ENCODE peak calls at places on chromosomes 11 and 22, in nine cellular contexts. S is kidney epithelial cell, W is astrocyte of the cerebellum, T is heart left ventricle, P is A673, V is cardiac muscle cell, U is right atrium auricular region, N is left ventricle myocardium inferior, G is GM06990. B is an unnamed sample.

GRCh38 chr11:105315287-105315686 is 175.7 kb upstream of the CARD18 start:
- DNase-seq in V (no peak), S (no peak), G (no peak), T (no peak), N (no peak), W (no peak), U (no peak), P (peak; percentile 13), B (no peak)

GRCh38 chr22:40258463-40259046 is 80.8 kb downstream of the TNRC6B start:
- DNase-seq in U (no peak), N (no peak), S (peak; percentile 42), P (no peak), W (peak; percentile 26), G (no peak), V (no peak), T (no peak), B (no peak)

GRCh38 chr11:89436071-89436470 is 55.1 kb downstream of the NOX4 start:
- DNase-seq in V (peak; percentile 67), P (peak; percentile 92), S (peak; percentile 55), W (no peak), N (no peak), U (no peak), G (no peak), T (no peak), B (no peak)

GRCh38 chr11:73797457-73797856 is 9.8 kb downstream of the MRPL48 start:
- DNase-seq in T (no peak), S (no peak), P (no peak), G (no peak), U (no peak), V (no peak), N (peak; percentile 53), W (no peak), B (no peak)

GRCh38 chr11:73106347-73106746 is 35.8 kb downstream of the FCHSD2 start:
- DNase-seq in N (no peak), V (no peak), W (no peak), T (no peak), G (no peak), S (no peak), P (no peak), U (no peak), B (no peak)

GRCh38 chr11:10503777-10504176 is 37.2 kb downstream of the RNF141 start:
- DNase-seq in S (no peak), U (peak; percentile 48), T (no peak), V (no peak), P (no peak), N (no peak), W (no peak), G (no peak), B (no peak)

GRCh38 chr11:79265756-79266322 is 175.0 kb downstream of the TENM4 start:
- DNase-seq in V (peak; percentile 48), G (no peak), T (no peak), P (no peak), W (no peak), S (no peak), N (no peak), U (no peak), B (peak; percentile 69)

GRCh38 chr11:131659931-131660330 is 289.5 kb downstream of the NTM start:
- DNase-seq in G (no peak), W (no peak), S (no peak), T (no peak), N (no peak), V (no peak), P (no peak), U (no peak), B (no peak)

GRCh38 chr11:121426476-121427454 is 25.3 kb upstream of the SORL1 start:
- DNase-seq in S (no peak), P (no peak), U (no peak), V (no peak), T (peak; percentile 80), W (no peak), G (peak; percentile 82), N (peak; percentile 57), B (no peak)

GRCh38 chr22:24134090-24134846 is 47.0 kb upstream of the SUSD2 start:
- DNase-seq in S (no peak), W (no peak), V (no peak), T (no peak), P (no peak), G (no peak), N (peak; percentile 36), U (no peak), B (no peak)

GRCh38 chr11:96014234-96014633 is 90.3 kb upstream of the MTMR2 start:
- DNase-seq in W (peak; percentile 56), U (no peak), V (peak; percentile 59), N (no peak), T (no peak), P (peak; percentile 57), S (no peak), G (no peak), B (no peak)

GRCh38 chr11:57530215-57530595 is 349 bp downstream of the TIMM10 start:
- DNase-seq in S (no peak), G (no peak), N (no peak), T (no peak), P (no peak), U (no peak), V (no peak), W (no peak), B (no peak)

GRCh38 chr22:43090130-43090789 is 1.1 kb upstream of the TTLL1 start:
- DNase-seq in T (no peak), N (peak; percentile 34), V (peak; percentile 90), G (peak; percentile 38), W (peak; percentile 73), P (peak; percentile 93), S (no peak), U (peak; percentile 72), B (no peak)

GRCh38 chr22:30307026-30307574 is 17.8 kb upstream of the CASTOR1 start:
- DNase-seq in N (no peak), V (no peak), G (no peak), P (no peak), W (no peak), T (no peak), S (no peak), U (no peak), B (no peak)

GRCh38 chr22:29062286-29062949 is 787 bp upstream of the C22orf31 start:
- DNase-seq in T (no peak), V (peak; percentile 69), U (no peak), G (no peak), W (no peak), S (no peak), P (no peak), N (no peak), B (no peak)

GRCh38 chr11:46121724-46122477 is 647 bp upstream of the PHF21A start:
- DNase-seq in N (peak; percentile 82), G (peak; percentile 79), V (peak; percentile 96), P (peak; percentile 100), U (peak; percentile 82), T (peak; percentile 87), W (peak; percentile 92), S (peak; percentile 64), B (no peak)

GRCh38 chr11:118705796-118706545 is 26.5 kb upstream of the TREH start:
- DNase-seq in S (no peak), N (no peak), W (no peak), U (no peak), P (no peak), G (no peak), V (no peak), T (no peak), B (no peak)

GRCh38 chr22:39090426-39091064 is 6.5 kb upstream of the APOBEC3H start:
- DNase-seq in S (no peak), W (no peak), U (no peak), V (no peak), P (no peak), T (peak; percentile 75), G (no peak), N (no peak), B (no peak)

GRCh38 chr11:43712676-43713075 is 32.1 kb downstream of the HSD17B12 start:
- DNase-seq in P (no peak), T (no peak), W (no peak), U (no peak), N (no peak), G (no peak), V (no peak), S (no peak), B (no peak)
- H3K4me3 ChIP-seq in P (no peak overlapping the region), T (no peak overlapping the region), W (no peak overlapping the region), U (no peak overlapping the region), N (no peak overlapping the region), G (no peak overlapping the region), V (no peak overlapping the region), S (no peak overlapping the region), B (no peak overlapping the region)

DNA sequence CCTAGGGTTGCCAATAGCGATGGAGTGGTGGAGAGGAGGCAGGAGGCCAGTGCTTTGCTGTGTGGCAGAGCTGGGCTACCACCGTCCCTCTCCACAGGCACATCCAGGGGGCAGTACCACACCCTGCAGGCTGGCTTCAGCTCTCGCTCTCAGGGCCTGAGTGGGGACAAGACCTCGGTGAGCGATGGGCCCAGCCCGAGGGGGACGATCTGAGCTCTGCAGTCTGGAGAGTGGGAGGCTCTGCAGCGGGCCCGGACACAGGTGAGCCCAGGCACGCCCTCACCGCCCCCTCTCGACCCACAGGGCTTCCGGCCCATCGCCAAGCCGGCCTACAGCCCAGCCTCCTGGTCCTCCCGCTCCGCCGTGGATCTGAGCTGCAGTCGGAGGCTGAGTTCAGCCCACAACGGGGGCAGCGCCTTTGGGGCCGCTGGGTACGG is 2.5 kb downstream of the PKP3 start:
- DNase-seq in P (no peak), T (no peak), N (no peak), S (no peak), V (peak; percentile 42), G (no peak), U (no peak), W (no peak), B (no peak)
- TF ChIP-seq CTCF in P (peak; percentile 15), T (no peak), N (peak; percentile 25), S (peak; percentile 70), V (peak; percentile 40), G (peak; percentile 24), U (no peak), W (peak; percentile 33), B (no peak)

GRCh38 chr11:134069426-134069921 is 602 bp downstream of the JAM3 start:
- DNase-seq in N (no peak), G (no peak), S (no peak), U (no peak), P (no peak), T (no peak), V (peak; percentile 34), W (no peak), B (no peak)

GRCh38 chr11:134068829-134069425 is at the start of gene JAM3:
- DNase-seq in V (peak; percentile 97), W (peak; percentile 83), U (peak; percentile 94), N (peak; percentile 95), S (peak; percentile 68), P (peak; percentile 95), G (peak; percentile 91), T (peak; percentile 98), B (no peak)

GRCh38 chr11:134071306-134071705 is 2.4 kb downstream of the JAM3 start:
- DNase-seq in T (no peak), V (no peak), P (no peak), W (no peak), U (no peak), S (no peak), G (no peak), N (no peak), B (no peak)

GRCh38 chr11:134071766-134072403 is 3.0 kb downstream of the JAM3 start:
- DNase-seq in P (no peak), V (no peak), T (no peak), N (no peak), G (no peak), W (no peak), S (no peak), U (no peak), B (no peak)

GRCh38 chr11:134069996-134070845 is 1.3 kb downstream of the JAM3 start:
- DNase-seq in V (no peak), S (no peak), N (no peak), P (no peak), T (no peak), U (no peak), G (no peak), W (no peak), B (no peak)
- H3K4me3 ChIP-seq in V (peak overlapping the region; percentile 90), S (no peak overlapping the region), N (peak overlapping the region; percentile 81), P (peak overlapping the region; percentile 68), T (peak overlapping the region; percentile 82), U (peak overlapping the region; percentile 63), G (no peak overlapping the region), W (peak overlapping the region; percentile 71), B (peak overlapping the region; percentile 85)

GRCh38 chr11:107282195-107282594 is 175.4 kb downstream of the CWF19L2 start:
- DNase-seq in V (no peak), T (no peak), W (no peak), G (no peak), P (peak; percentile 11), U (no peak), N (no peak), S (no peak), B (no peak)
- TF ChIP-seq CTCF in V (no peak), T (no peak), W (no peak), G (no peak), P (peak; percentile 23), U (no peak), N (no peak), S (no peak), B (no peak)

B was measured in vagina.